ENCODE peak calls at places on chromosomes 16 and 17, in nine cellular contexts. L is SK-N-SH, J is fibroblast of lung, R is GM23338, K is MM.1S, A is thoracic aorta, G is vagina, F is upper lobe of right lung, N is foreskin fibroblast. U is an unnamed sample.

GRCh38 chr17:17844500-17844899 is 7.7 kb upstream of the SREBF1 start:
- DNase-seq in L (peak), J (no peak), R (no peak), K (no peak), A (no peak), G (no peak), F (no peak), N (no peak), U (no peak)

GRCh38 chr16:85387731-85388295 is 225.3 kb upstream of the GSE1 start:
- DNase-seq in L (no peak), J (no peak), R (no peak), K (no peak), A (no peak), G (no peak), F (no peak), N (no peak), U (no peak)

GRCh38 chr16:50311891-50312501 is 45.6 kb downstream of the ADCY7 start:
- DNase-seq in L (no peak), J (no peak), R (no peak), K (no peak), A (no peak), G (peak), F (peak), N (no peak), U (no peak)

GRCh38 chr17:76710863-76711611 is at the start of gene MXRA7:
- DNase-seq in L (peak), J (peak), R (peak), K (peak), A (no peak), G (no peak), F (peak), N (peak), U (peak)

GRCh38 chr17:70168979-70169706 is at the start of gene KCNJ2:
- DNase-seq in L (peak), J (peak), R (peak), K (peak), A (peak), G (no peak), F (peak), N (peak), U (peak)

GRCh38 chr16:719815-720506 is 985 bp upstream of the ANTKMT start:
- DNase-seq in L (peak), J (no peak), R (no peak), K (no peak), A (no peak), G (no peak), F (no peak), N (no peak), U (no peak)

GRCh38 chr17:32275060-32276042 is 9.7 kb downstream of the RHBDL3 start:
- DNase-seq in L (peak), J (peak), R (peak), K (no peak), A (no peak), G (no peak), F (no peak), N (peak), U (no peak)

GRCh38 chr16:17271687-17272086 is 199.1 kb downstream of the XYLT1 start:
- DNase-seq in L (peak), J (no peak), R (no peak), K (no peak), A (peak), G (no peak), F (no peak), N (no peak), U (no peak)

GRCh38 chr17:21081967-21082366 is 39.2 kb upstream of the USP22 start:
- DNase-seq in L (no peak), J (no peak), R (no peak), K (no peak), A (no peak), G (no peak), F (no peak), N (no peak), U (no peak)

GRCh38 chr17:14921936-14922335 is 343.2 kb downstream of the PMP22 start:
- DNase-seq in L (no peak), J (no peak), R (no peak), K (no peak), A (no peak), G (no peak), F (no peak), N (no peak), U (no peak)

GRCh38 chr16:84759061-84759460 is 59.3 kb downstream of the USP10 start:
- DNase-seq in L (no peak), J (peak), R (no peak), K (no peak), A (no peak), G (no peak), F (no peak), N (no peak), U (no peak)

GRCh38 chr16:61148930-61149329 is 887.3 kb downstream of the CDH8 start:
- DNase-seq in L (no peak), J (no peak), R (peak), K (peak), A (no peak), G (no peak), F (no peak), N (no peak), U (no peak)

GRCh38 chr17:78501241-78502036 is 75.8 kb downstream of the DNAH17 start:
- DNase-seq in L (no peak), J (no peak), R (no peak), K (no peak), A (no peak), G (no peak), F (peak), N (no peak), U (no peak)

GRCh38 chr16:88914750-88915368 is 48.4 kb upstream of the PABPN1L start:
- DNase-seq in L (no peak), J (peak), R (no peak), K (no peak), A (no peak), G (no peak), F (no peak), N (peak), U (no peak)

GRCh38 chr16:89697161-89697615 is 4.3 kb downstream of the SPATA2L start:
- DNase-seq in L (peak), J (no peak), R (no peak), K (no peak), A (no peak), G (no peak), F (no peak), N (no peak), U (no peak)

GRCh38 chr17:80453980-80454556 is 22.3 kb downstream of the NPTX1 start:
- DNase-seq in L (no peak), J (no peak), R (no peak), K (no peak), A (no peak), G (no peak), F (no peak), N (no peak), U (no peak)

GRCh38 chr17:65181237-65182061 is 44.3 kb downstream of the RGS9 start:
- DNase-seq in L (no peak), J (peak), R (no peak), K (peak), A (no peak), G (no peak), F (no peak), N (no peak), U (peak)

GRCh38 chr17:80030730-80031410 is 4.8 kb downstream of the TBC1D16 start:
- DNase-seq in L (no peak), J (no peak), R (no peak), K (no peak), A (no peak), G (no peak), F (peak), N (no peak), U (no peak)

GRCh38 chr16:67391424-67392300 is 1.6 kb downstream of the TPPP3 start:
- DNase-seq in L (peak), J (no peak), R (no peak), K (no peak), A (no peak), G (no peak), F (peak), N (no peak), U (peak)

GRCh38 chr16:67394271-67395104 is 1.2 kb upstream of the TPPP3 start:
- DNase-seq in L (no peak), J (no peak), R (peak), K (no peak), A (no peak), G (no peak), F (peak), N (no peak), U (no peak)

GRCh38 chr16:67392301-67393059 is 818 bp downstream of the TPPP3 start:
- DNase-seq in L (no peak), J (no peak), R (no peak), K (no peak), A (no peak), G (no peak), F (peak), N (no peak), U (peak)

GRCh38 chr16:67393790-67394270 is 532 bp upstream of the TPPP3 start:
- DNase-seq in L (no peak), J (no peak), R (no peak), K (no peak), A (no peak), G (no peak), F (no peak), N (no peak), U (no peak)

GRCh38 chr16:67393111-67393789 is at the start of gene TPPP3:
- DNase-seq in L (peak), J (peak), R (peak), K (no peak), A (peak), G (no peak), F (peak), N (peak), U (no peak)
- TF ChIP-seq CTCF in L (peak), J (peak), R (peak), K (no peak), A (peak), G (no peak), F (peak), N (peak), U (no peak)

DNA sequence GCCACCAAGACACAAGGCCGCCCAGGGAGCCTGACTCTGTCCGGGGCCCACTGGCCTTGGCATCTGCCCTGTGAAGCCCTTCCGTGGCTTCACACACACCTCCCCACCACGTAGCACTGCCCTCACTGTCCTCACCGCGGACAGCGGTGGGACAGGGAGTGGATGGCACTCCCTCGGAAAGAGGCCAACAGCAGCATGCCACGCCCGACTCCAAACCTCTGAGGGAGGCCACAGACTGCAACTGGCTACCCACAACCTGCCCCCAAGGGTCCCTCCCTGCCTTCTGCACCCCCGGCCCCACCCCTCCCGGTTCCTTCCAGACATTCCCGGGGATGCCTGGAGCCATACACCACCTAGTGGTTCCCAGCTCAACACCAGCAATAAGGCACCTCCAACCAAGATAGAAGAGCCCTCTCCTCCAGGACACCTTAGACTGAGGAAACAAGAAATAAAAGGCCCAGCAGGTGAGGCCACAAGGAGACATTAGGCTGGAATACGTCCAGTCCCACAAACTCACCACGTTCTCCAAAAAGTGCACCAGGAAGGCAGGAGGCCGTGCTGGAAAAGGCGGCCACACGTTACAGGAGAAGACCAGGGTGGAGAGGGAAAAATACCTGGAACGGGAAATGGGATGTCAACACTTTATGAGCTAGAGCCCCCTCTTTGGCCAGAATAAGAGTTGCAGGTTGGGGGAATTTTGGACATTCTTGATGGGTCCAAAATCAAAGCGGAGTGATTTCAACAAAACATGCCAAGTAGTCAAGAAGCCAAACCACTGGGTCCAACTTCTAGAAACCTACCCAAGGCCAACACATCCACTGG is 310.0 kb downstream of the SOX9 start:
- DNase-seq in L (no peak), J (no peak), R (peak), K (no peak), A (no peak), G (no peak), F (no peak), N (no peak), U (no peak)
- TF ChIP-seq CTCF in L (peak), J (peak), R (peak), K (no peak), A (no peak), G (no peak), F (no peak), N (peak), U (no peak)

GRCh38 chr16:72821551-72821950 is 226.4 kb downstream of the ZFHX3 start:
- DNase-seq in L (no peak), J (no peak), R (no peak), K (no peak), A (no peak), G (no peak), F (no peak), N (no peak), U (no peak)

GRCh38 chr16:72827907-72828306 is 220.0 kb downstream of the ZFHX3 start:
- DNase-seq in L (no peak), J (no peak), R (no peak), K (no peak), A (no peak), G (no peak), F (no peak), N (no peak), U (no peak)

GRCh38 chr16:72823961-72824490 is 223.9 kb downstream of the ZFHX3 start:
- DNase-seq in L (peak), J (no peak), R (no peak), K (no peak), A (no peak), G (no peak), F (no peak), N (no peak), U (no peak)

GRCh38 chr16:72825912-72826621 is 221.9 kb downstream of the ZFHX3 start:
- DNase-seq in L (no peak), J (no peak), R (no peak), K (no peak), A (no peak), G (no peak), F (no peak), N (no peak), U (no peak)

DNA sequence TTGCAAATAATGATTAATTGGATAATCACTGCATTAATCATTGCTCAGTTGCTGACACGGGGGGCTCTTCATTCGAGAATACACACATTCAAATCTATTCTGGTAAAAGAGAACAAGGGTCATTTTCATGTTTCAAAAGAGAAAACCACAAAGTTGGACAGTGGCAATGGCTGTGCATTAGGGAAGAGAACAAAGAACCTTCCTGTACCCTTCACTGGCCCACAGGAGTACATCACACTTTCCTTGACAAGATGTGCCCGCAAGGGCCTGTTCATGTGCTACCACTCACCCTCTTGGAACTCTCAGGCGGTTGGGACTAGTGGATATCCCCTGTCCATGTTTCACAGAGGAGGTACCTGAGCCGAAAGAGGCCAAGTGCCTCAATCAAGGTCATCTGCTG is 223.2 kb downstream of the ZFHX3 start:
- DNase-seq in L (no peak), J (no peak), R (no peak), K (no peak), A (no peak), G (no peak), F (no peak), N (no peak), U (no peak)
- TF ChIP-seq CTCF in L (no peak), J (no peak), R (no peak), K (no peak), A (no peak), G (no peak), F (no peak), N (no peak), U (no peak)

DNA sequence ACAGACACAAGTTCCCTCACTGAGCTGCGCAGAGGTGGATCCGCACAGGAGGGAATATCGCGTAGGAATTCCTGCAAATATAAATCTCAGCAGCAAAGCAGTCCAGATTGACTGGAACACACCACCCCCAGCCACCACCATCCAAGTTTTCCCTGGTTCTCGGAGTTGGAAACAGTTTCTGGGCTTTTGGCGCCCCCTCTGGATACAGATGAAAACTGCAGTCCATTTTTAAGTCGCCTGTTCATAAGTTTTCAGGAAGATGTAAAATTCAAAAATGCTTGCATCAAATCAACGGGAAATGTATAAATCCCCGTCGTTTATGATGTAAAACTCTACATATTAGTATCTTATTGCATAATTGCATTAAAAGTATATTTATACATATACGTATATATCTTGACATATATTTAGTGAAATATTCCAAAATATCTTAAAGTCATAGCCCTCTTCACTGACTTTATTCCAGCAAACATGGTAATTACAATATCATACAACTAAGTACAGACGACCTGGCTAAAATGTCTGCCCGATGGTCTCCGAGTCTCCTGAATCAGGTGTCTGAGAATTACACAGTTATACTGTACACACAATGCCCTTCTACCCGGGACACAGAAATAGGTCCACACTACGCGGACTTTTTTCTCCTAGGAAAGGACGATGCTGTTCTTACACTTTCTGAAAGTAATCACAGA is 2.1 kb upstream of the SOX9 start:
- DNase-seq in L (peak), J (peak), R (peak), K (peak), A (no peak), G (no peak), F (no peak), N (peak), U (peak)
- TF ChIP-seq CTCF in L (peak), J (peak), R (peak), K (peak), A (peak), G (no peak), F (peak), N (peak), U (peak)

GRCh38 chr17:38558751-38559024 is 47.1 kb downstream of the SRCIN1 start:
- DNase-seq in L (no peak), J (no peak), R (peak), K (no peak), A (no peak), G (no peak), F (no peak), N (no peak), U (no peak)

GRCh38 chr17:38560503-38561318 is 45.0 kb downstream of the SRCIN1 start:
- DNase-seq in L (no peak), J (peak), R (peak), K (no peak), A (no peak), G (no peak), F (no peak), N (peak), U (no peak)

GRCh38 chr17:38559880-38560230 is 45.9 kb downstream of the SRCIN1 start:
- DNase-seq in L (no peak), J (no peak), R (no peak), K (no peak), A (no peak), G (no peak), F (no peak), N (no peak), U (no peak)

GRCh38 chr17:38557836-38558750 is 47.7 kb downstream of the SRCIN1 start:
- DNase-seq in L (peak), J (peak), R (peak), K (peak), A (peak), G (peak), F (peak), N (peak), U (peak)

DNA sequence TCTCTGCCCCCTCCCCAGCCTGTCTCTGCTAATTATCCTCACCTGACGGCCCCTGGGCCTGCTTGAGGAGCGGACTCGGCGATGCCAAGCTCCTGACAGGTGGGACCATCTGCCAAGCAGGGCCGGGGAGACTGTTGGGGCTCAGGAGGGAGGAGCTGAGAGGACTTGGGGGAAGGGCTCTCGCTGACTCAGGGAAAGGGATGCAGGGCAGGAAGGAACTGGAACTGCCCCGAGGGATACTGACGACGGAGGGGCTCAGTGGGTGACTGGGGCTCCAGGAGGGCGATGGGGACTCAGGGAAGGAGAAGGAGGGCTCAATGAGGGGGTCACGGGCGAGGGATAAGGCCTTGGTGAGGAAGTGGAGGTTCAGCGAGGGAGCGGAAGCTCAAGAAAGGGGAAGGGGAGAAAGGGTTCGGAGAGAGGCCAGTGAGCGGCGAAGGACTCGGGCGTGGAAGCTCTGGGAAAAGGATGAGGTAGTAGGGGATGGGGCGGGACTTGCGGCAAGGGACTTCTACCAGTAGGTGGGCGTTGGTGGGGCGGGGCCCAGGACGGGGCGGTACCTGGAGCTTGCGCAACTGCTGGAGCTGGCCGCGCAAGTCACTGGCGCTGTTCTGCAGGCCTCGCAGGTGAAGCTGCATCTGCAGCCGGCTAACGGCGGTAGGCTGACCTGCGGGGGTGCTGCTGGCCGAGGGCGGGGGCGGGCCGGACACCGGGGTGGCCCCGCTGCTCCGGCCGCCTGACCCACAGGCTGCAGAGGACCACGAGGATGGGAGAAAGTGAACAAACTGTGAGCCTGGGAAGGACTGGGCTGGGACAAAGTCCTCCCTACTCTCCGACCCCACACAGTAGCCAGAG is 46.5 kb downstream of the SRCIN1 start:
- DNase-seq in L (no peak), J (peak), R (peak), K (peak), A (no peak), G (peak), F (peak), N (peak), U (peak)
- TF ChIP-seq CTCF in L (no peak), J (no peak), R (peak), K (peak), A (no peak), G (no peak), F (no peak), N (no peak), U (peak)

DNA sequence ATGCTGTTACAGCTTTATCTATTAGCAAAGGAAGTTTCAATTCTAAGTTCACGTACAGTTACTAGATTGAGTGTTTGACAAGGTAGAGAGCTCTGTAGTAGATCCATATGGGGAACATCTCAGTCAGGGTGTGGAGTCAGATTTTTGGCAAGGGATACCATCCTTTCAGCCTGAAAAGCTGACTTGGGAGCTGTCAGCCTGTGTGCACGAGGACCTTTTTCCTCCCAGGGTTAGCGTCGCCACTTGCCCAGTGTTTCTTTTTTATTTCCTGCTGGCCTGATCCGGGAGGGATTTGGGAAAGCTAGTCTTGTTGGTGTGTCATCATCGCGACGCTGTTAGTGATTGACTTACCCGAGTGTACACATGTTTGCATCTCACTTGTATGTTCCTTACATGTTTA is 29.5 kb downstream of the WWOX start:
- DNase-seq in L (no peak), J (no peak), R (no peak), K (no peak), A (no peak), G (no peak), F (no peak), N (no peak), U (no peak)
- TF ChIP-seq CTCF in L (no peak), J (no peak), R (no peak), K (no peak), A (no peak), G (no peak), F (no peak), N (no peak), U (no peak)

GRCh38 chr16:3115561-3115960 is 3.2 kb downstream of the ZNF205 start:
- DNase-seq in L (peak), J (no peak), R (peak), K (no peak), A (no peak), G (no peak), F (no peak), N (no peak), U (no peak)
- TF ChIP-seq CTCF in L (no peak), J (no peak), R (peak), K (no peak), A (no peak), G (no peak), F (no peak), N (no peak), U (no peak)